ENCODE peak calls at places on chromosome 15, in ten cellular contexts. N, B, M, W, D, C, S, T, E and L are unnamed samples.

GRCh38 chr15:96889734-96890480 is 559.4 kb downstream of the NR2F2 start:
- DNase-seq in N (no peak), B (no peak), M (no peak), W (no peak), D (no peak), C (no peak), S (no peak), T (no peak), E (no peak), L (no peak)

GRCh38 chr15:77094397-77095030 is 23.6 kb upstream of the TSPAN3 start:
- DNase-seq in N (no peak), B (peak), M (no peak), W (peak), D (no peak), C (peak), S (no peak), T (no peak), E (no peak), L (no peak)

GRCh38 chr15:64009798-64010241 is 36.5 kb downstream of the DAPK2 start:
- DNase-seq in N (no peak), B (peak), M (peak), W (no peak), D (peak), C (no peak), S (no peak), T (no peak), E (no peak), L (no peak)

GRCh38 chr15:56812255-56812654 is 78.9 kb upstream of the ZNF280D start:
- DNase-seq in N (peak), B (no peak), M (no peak), W (no peak), D (no peak), C (no peak), S (no peak), T (no peak), E (no peak), L (no peak)

GRCh38 chr15:92616621-92617179 is 38.9 kb downstream of the FAM174B start:
- DNase-seq in N (no peak), B (no peak), M (peak), W (no peak), D (no peak), C (no peak), S (peak), T (no peak), E (no peak), L (no peak)

GRCh38 chr15:29952245-29952644 is 130.0 kb upstream of the TJP1 start:
- DNase-seq in N (peak), B (no peak), M (no peak), W (peak), D (no peak), C (peak), S (no peak), T (no peak), E (no peak), L (no peak)

GRCh38 chr15:29003446-29004233 is 117.9 kb downstream of the APBA2 start:
- DNase-seq in N (no peak), B (no peak), M (peak), W (no peak), D (no peak), C (no peak), S (no peak), T (no peak), E (no peak), L (no peak)

GRCh38 chr15:40279437-40280141 is 3.3 kb downstream of the ANKRD63 start:
- DNase-seq in N (peak), B (peak), M (no peak), W (peak), D (peak), C (peak), S (peak), T (no peak), E (peak), L (peak)

GRCh38 chr15:33968224-33968623 is at the start of gene CHRM5:
- DNase-seq in N (no peak), B (no peak), M (no peak), W (peak), D (no peak), C (no peak), S (no peak), T (no peak), E (no peak), L (no peak)

GRCh38 chr15:43527016-43527801 is 9.8 kb downstream of the MAP1A start:
- DNase-seq in N (no peak), B (no peak), M (no peak), W (no peak), D (no peak), C (no peak), S (no peak), T (no peak), E (no peak), L (no peak)